ENCODE peak calls at places on chromosomes 12 and 14, in four cellular contexts. E is heart left ventricle, N is astrocyte of the spinal cord, Y is AG10803. Z is an unnamed sample.

GRCh38 chr14:82710257-82710841 is 1176.7 kb upstream of the SEL1L start:
- DNase-seq in E (no peak), N (peak), Y (peak), Z (no peak)

GRCh38 chr12:131066886-131067490 is 113.3 kb downstream of the ADGRD1 start:
- DNase-seq in E (peak), N (no peak), Y (no peak), Z (peak)

GRCh38 chr12:47557401-47557800 is 148.4 kb downstream of the RPAP3 start:
- DNase-seq in E (no peak), N (no peak), Y (no peak), Z (peak)

GRCh38 chr14:100714205-100714781 is 12.4 kb upstream of the DLK1 start:
- DNase-seq in E (no peak), N (no peak), Y (no peak), Z (no peak)

GRCh38 chr12:52440821-52441319 is 6.7 kb upstream of the KRT75 start:
- DNase-seq in E (no peak), N (peak), Y (peak), Z (no peak)

GRCh38 chr14:21978184-21978998 is 304.8 kb upstream of the OR4E1 start:
- DNase-seq in E (no peak), N (peak), Y (peak), Z (peak)

GRCh38 chr14:92645841-92646478 is 102.5 kb downstream of the LGMN start:
- DNase-seq in E (no peak), N (peak), Y (peak), Z (no peak)

GRCh38 chr12:1277905-1278304 is 286.9 kb downstream of the ERC1 start:
- DNase-seq in E (no peak), N (no peak), Y (no peak), Z (no peak)

GRCh38 chr14:44567997-44568396 is 60.9 kb upstream of the FSCB start:
- DNase-seq in E (no peak), N (no peak), Y (no peak), Z (no peak)

GRCh38 chr12:40263616-40264409 is 39.0 kb downstream of the LRRK2 start:
- DNase-seq in E (no peak), N (no peak), Y (no peak), Z (no peak)

GRCh38 chr12:82650627-82651337 is 35.9 kb upstream of the TMTC2 start:
- DNase-seq in E (peak), N (peak), Y (no peak), Z (no peak)

GRCh38 chr14:24425704-24426103 is 3.8 kb downstream of the CBLN3 start:
- DNase-seq in E (no peak), N (peak), Y (peak), Z (no peak)

GRCh38 chr12:65881348-65881961 is 57.2 kb downstream of the HMGA2 start:
- DNase-seq in E (peak), N (peak), Y (peak), Z (peak)

DNA sequence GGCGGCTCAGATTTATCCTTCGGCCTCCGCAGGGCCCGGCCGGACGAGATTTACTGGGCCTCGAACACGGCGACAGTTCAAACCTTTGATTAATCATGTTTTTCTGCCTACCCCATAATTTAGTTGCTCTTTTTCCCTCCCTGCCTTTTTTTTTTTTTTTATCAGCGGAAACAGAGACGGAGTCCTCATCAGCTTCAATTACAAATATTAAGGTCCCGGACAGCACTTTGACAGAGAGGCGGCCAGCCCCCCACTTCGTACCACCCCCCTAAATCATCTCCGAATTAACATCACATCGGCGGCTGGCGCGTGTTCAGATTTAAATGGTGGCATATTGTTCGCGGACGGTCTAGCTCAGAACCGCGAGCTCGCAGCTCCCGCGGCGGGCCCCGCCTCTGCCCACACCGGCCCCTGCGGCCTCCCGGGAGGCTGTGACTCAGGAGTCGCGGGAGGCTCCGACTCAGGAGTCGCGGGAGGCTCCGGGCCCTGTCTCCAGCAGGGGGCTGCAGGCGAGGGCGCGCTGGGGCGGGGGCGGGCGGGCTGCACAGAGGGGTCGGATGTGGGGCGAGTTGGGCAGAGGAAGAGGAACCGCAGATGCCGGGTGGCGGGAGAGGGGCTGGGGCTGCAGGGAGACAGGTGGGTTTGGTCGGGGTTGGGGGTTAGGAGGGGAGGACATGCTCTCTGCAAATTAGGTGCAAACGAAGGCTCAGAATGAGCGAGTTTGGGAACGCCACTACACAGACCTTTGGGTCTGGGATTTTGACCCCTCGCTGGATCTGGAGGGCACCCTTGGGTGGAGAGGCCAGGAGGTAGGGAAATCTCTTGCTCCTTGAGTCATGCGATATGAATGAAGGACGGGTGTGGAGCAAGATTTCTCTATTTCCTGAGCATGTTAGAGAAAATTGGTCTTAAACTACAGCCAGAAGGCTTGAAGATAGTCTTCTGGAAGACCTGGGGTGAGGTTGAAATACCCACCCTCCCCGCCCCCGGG is 19.6 kb upstream of the ATP5MC2 start:
- DNase-seq in E (no peak), N (peak), Y (peak), Z (no peak)
- H3K4me3 ChIP-seq in E (peak), N (peak), Y (peak), Z (peak)

GRCh38 chr14:84541008-84541407 is 988.9 kb upstream of the FLRT2 start:
- DNase-seq in E (no peak), N (no peak), Y (no peak), Z (no peak)

GRCh38 chr14:84546236-84546635 is 983.7 kb upstream of the FLRT2 start:
- DNase-seq in E (no peak), N (peak), Y (no peak), Z (no peak)

DNA sequence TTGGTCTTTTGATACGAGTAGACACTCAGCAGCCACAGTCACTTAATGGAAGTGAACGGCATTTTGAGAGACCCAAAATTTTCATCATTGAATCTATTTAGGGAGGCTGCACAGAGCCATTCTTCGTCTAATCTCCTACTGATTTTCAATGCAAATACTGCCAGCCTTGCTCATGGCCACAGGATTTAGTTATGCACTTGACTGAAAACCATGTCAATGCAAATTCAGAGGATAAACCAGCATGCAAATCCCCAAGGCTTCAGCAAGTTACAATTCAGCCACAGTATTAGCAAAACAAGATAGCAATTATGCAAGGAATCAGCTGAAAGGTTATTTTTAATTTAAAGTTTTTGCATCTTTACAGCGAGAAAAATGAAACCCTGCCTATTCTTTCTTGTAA is 985.5 kb upstream of the FLRT2 start:
- DNase-seq in E (no peak), N (no peak), Y (no peak), Z (no peak)
- H3K4me3 ChIP-seq in E (no peak), N (no peak), Y (no peak), Z (no peak)

GRCh38 chr12:94689646-94690036 is 39.3 kb upstream of the TMCC3 start:
- DNase-seq in E (no peak), N (no peak), Y (peak), Z (no peak)
- H3K4me3 ChIP-seq in E (peak), N (no peak), Y (peak), Z (peak)

GRCh38 chr12:85821759-85822158 is 14.4 kb downstream of the RASSF9 start:
- DNase-seq in E (no peak), N (peak), Y (no peak), Z (no peak)
- H3K4me3 ChIP-seq in E (no peak), N (no peak), Y (no peak), Z (no peak)

GRCh38 chr12:104671407-104672095 is 214.8 kb downstream of the CHST11 start:
- DNase-seq in E (peak), N (peak), Y (peak), Z (peak)
- H3K4me3 ChIP-seq in E (no peak), N (no peak), Y (no peak), Z (no peak)

GRCh38 chr12:129080413-129080812 is 227.1 kb downstream of the GLT1D1 start:
- DNase-seq in E (no peak), N (no peak), Y (no peak), Z (no peak)
- H3K4me3 ChIP-seq in E (no peak), N (no peak), Y (no peak), Z (no peak)

DNA sequence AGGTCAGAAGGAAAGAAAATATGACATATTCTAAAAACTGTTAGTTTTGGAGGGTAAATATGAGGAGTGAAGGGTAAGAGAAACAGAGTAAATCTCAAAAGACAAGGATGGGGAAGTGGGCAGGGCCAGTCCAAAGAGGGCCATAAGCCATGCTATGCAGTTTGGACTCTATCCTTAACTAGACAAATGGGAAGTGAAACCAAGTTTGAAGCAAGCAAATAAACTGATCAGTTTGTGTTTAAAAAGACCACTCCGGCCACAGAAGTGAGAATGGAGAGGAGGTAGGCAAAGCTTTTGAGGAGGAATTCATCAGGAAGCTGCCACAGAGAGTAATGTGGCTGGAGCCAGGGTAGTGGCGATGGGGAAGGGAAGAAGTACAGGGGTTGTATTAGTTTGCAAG is 37.5 kb upstream of the DAAM1 start:
- DNase-seq in E (no peak), N (no peak), Y (no peak), Z (no peak)
- H3K4me3 ChIP-seq in E (no peak), N (no peak), Y (no peak), Z (no peak)

Z was measured in sigmoid colon.